ENCODE peak calls at places on chromosomes 2 and 18, in seven cellular contexts. R is lung; U is activated T-cell treated with anti-CD3 and anti-CD28 coated beads for 24 hours; F is caudate nucleus; J is lower lobe of right lung; A is central memory CD4-positive, alpha-beta T cell; C is HCT116. K is an unnamed sample.

GRCh38 chr2:111057721-111058120 is 63.0 kb upstream of the BCL2L11 start:
- DNase-seq in U (no peak), J (no peak), F (no peak), A (no peak), R (no peak), C (no peak), K (no peak)

GRCh38 chr2:100394111-100394641 is 23.3 kb downstream of the CHST10 start:
- DNase-seq in F (no peak), R (no peak), C (no peak), A (no peak), U (no peak), J (no peak), K (no peak)

GRCh38 chr2:240066489-240066888 is 13.2 kb upstream of the OR6B3 start:
- DNase-seq in U (no peak), A (no peak), C (no peak), R (no peak), F (no peak), J (no peak), K (no peak)

GRCh38 chr2:160332318-160332717 is 132.2 kb upstream of the ITGB6 start:
- DNase-seq in U (no peak), J (no peak), F (no peak), C (no peak), A (peak), R (no peak), K (no peak)

GRCh38 chr2:72349016-72349415 is 201.4 kb upstream of the CYP26B1 start:
- DNase-seq in A (no peak), U (no peak), J (no peak), C (no peak), F (no peak), R (no peak), K (no peak)

GRCh38 chr2:186429095-186429494 is 57.0 kb upstream of the ZC3H15 start:
- DNase-seq in J (no peak), U (no peak), A (no peak), C (no peak), F (no peak), R (no peak), K (no peak)

GRCh38 chr2:75602724-75603342 is 42.1 kb upstream of the EVA1A start:
- DNase-seq in C (no peak), U (no peak), J (peak), R (peak), A (no peak), F (no peak), K (no peak)

GRCh38 chr2:217195658-217196446 is 336.0 kb upstream of the TNP1 start:
- DNase-seq in C (no peak), U (no peak), R (no peak), F (no peak), A (no peak), J (no peak), K (no peak)

GRCh38 chr2:151183072-151183580 is 78.5 kb downstream of the RBM43 start:
- DNase-seq in C (no peak), R (no peak), U (no peak), F (no peak), J (no peak), A (no peak), K (no peak)

GRCh38 chr2:233463586-233463985 is 103.0 kb downstream of the USP40 start:
- DNase-seq in C (no peak), A (no peak), J (peak), R (no peak), U (no peak), F (no peak), K (no peak)

GRCh38 chr18:78731423-78732032 is 248.1 kb upstream of the SALL3 start:
- DNase-seq in C (no peak), F (no peak), A (no peak), U (no peak), J (no peak), R (no peak), K (no peak)

GRCh38 chr2:65231121-65231520 is 3.5 kb downstream of the ACTR2 start:
- DNase-seq in F (no peak), U (no peak), C (no peak), A (no peak), R (no peak), J (no peak), K (no peak)

GRCh38 chr2:1641498-1641897 is 102.8 kb downstream of the PXDN start:
- DNase-seq in J (no peak), U (no peak), A (no peak), R (no peak), C (no peak), F (no peak), K (no peak)

GRCh38 chr2:98749053-98749450 is 18.1 kb upstream of the MGAT4A start:
- DNase-seq in R (no peak), A (no peak), F (no peak), J (no peak), U (no peak), C (no peak), K (no peak)

GRCh38 chr2:191666733-191667132 is 11.2 kb upstream of the NABP1 start:
- DNase-seq in J (no peak), C (no peak), U (no peak), F (no peak), A (no peak), R (no peak), K (no peak)

GRCh38 chr2:21912405-21912804 is 788.6 kb downstream of the TDRD15 start:
- DNase-seq in A (no peak), F (no peak), C (no peak), U (no peak), J (no peak), R (no peak), K (no peak)

GRCh38 chr18:35443847-35444246 is 53.9 kb downstream of the INO80C start:
- DNase-seq in J (no peak), A (no peak), R (no peak), C (no peak), U (no peak), F (no peak), K (no peak)